ENCODE peak calls at places on chromosomes 1 and 21, in four cellular contexts. One of them, this sample, is unnamed. For H3K9me3, the result is how much of the 10 kb centered on the place peaks cover.

GRCh38 chr1:23057301-23057700 is 38.0 kb downstream of the KDM1A start:
- DNase-seq in BE2C: no peak
- DNase-seq in transverse colon: no peak
- DNase-seq in mammary epithelial cell: no peak
- DNase-seq in this sample: no peak

GRCh38 chr1:154730986-154731489 is 123.1 kb upstream of the ADAR start:
- DNase-seq in BE2C: no peak
- DNase-seq in transverse colon: no peak
- DNase-seq in mammary epithelial cell: no peak
- DNase-seq in this sample: peak

GRCh38 chr1:205432116-205432515 is 10.3 kb upstream of the LEMD1 start:
- DNase-seq in BE2C: no peak
- DNase-seq in transverse colon: no peak
- DNase-seq in mammary epithelial cell: no peak
- DNase-seq in this sample: no peak

GRCh38 chr1:116397728-116398127 is 24.7 kb downstream of the ATP1A1 start:
- DNase-seq in BE2C: no peak
- DNase-seq in transverse colon: no peak
- DNase-seq in mammary epithelial cell: no peak
- DNase-seq in this sample: no peak

GRCh38 chr1:153928776-153929432 is 6.1 kb upstream of the GATAD2B start:
- DNase-seq in BE2C: peak
- DNase-seq in transverse colon: no peak
- DNase-seq in mammary epithelial cell: no peak
- DNase-seq in this sample: no peak

GRCh38 chr1:147722114-147722513 is 38.3 kb downstream of the GJA5 start:
- DNase-seq in BE2C: no peak
- DNase-seq in transverse colon: no peak
- DNase-seq in mammary epithelial cell: no peak
- DNase-seq in this sample: peak

GRCh38 chr1:160399544-160400283 is 650 bp upstream of the VANGL2 start:
- DNase-seq in BE2C: no peak
- DNase-seq in transverse colon: no peak
- DNase-seq in mammary epithelial cell: no peak
- DNase-seq in this sample: no peak

GRCh38 chr1:171142451-171143121 is 42.5 kb upstream of the FMO2 start:
- DNase-seq in BE2C: no peak
- DNase-seq in transverse colon: peak
- DNase-seq in mammary epithelial cell: no peak
- DNase-seq in this sample: peak

GRCh38 chr1:205703072-205703471 is 22.8 kb upstream of the SLC45A3 start:
- DNase-seq in BE2C: no peak
- DNase-seq in transverse colon: no peak
- DNase-seq in mammary epithelial cell: no peak
- DNase-seq in this sample: no peak

GRCh38 chr1:11291049-11291448 is 18.1 kb downstream of the UBIAD1 start:
- DNase-seq in BE2C: no peak
- DNase-seq in transverse colon: no peak
- DNase-seq in mammary epithelial cell: no peak
- DNase-seq in this sample: no peak

GRCh38 chr1:234519506-234519905 is 40.5 kb upstream of the TARBP1 start:
- DNase-seq in BE2C: no peak
- DNase-seq in transverse colon: no peak
- DNase-seq in mammary epithelial cell: no peak
- DNase-seq in this sample: no peak

GRCh38 chr1:8678688-8679410 is 138.6 kb downstream of the RERE start:
- DNase-seq in BE2C: no peak
- DNase-seq in transverse colon: no peak
- DNase-seq in mammary epithelial cell: no peak
- DNase-seq in this sample: no peak

GRCh38 chr1:27406354-27406665 is 13.9 kb downstream of the GPR3 start:
- DNase-seq in BE2C: no peak
- DNase-seq in transverse colon: no peak
- DNase-seq in mammary epithelial cell: no peak
- DNase-seq in this sample: no peak

GRCh38 chr21:15729674-15730483 is at the start of gene USP25:
- DNase-seq in BE2C: peak
- DNase-seq in transverse colon: peak
- DNase-seq in mammary epithelial cell: peak
- DNase-seq in this sample: peak

GRCh38 chr1:102732927-102733326 is 375.4 kb downstream of the COL11A1 start:
- DNase-seq in BE2C: no peak
- DNase-seq in transverse colon: no peak
- DNase-seq in mammary epithelial cell: peak
- DNase-seq in this sample: no peak

GRCh38 chr1:30345525-30346145 is 377.8 kb downstream of the MATN1 start:
- DNase-seq in BE2C: no peak
- DNase-seq in transverse colon: no peak
- DNase-seq in mammary epithelial cell: no peak
- DNase-seq in this sample: no peak

GRCh38 chr21:15437873-15438272 is 291.9 kb upstream of the USP25 start:
- DNase-seq in BE2C: no peak
- DNase-seq in transverse colon: no peak
- DNase-seq in mammary epithelial cell: peak
- DNase-seq in this sample: no peak

GRCh38 chr1:96116707-96117106 is 604.9 kb upstream of the PTBP2 start:
- DNase-seq in BE2C: no peak
- DNase-seq in transverse colon: no peak
- DNase-seq in mammary epithelial cell: no peak
- DNase-seq in this sample: no peak

GRCh38 chr21:16002872-16003466 is 273.2 kb downstream of the USP25 start:
- DNase-seq in BE2C: no peak
- DNase-seq in transverse colon: no peak
- DNase-seq in mammary epithelial cell: no peak
- DNase-seq in this sample: no peak

GRCh38 chr1:159141584-159142518 is 29.6 kb upstream of the CADM3 start:
- DNase-seq in BE2C: peak
- DNase-seq in transverse colon: no peak
- DNase-seq in mammary epithelial cell: peak
- DNase-seq in this sample: no peak

GRCh38 chr1:10456079-10456478 is 6.2 kb downstream of the CORT start:
- DNase-seq in BE2C: no peak
- DNase-seq in transverse colon: no peak
- DNase-seq in mammary epithelial cell: no peak
- DNase-seq in this sample: no peak

GRCh38 chr1:248691567-248692155 is 10.9 kb downstream of the OR14I1 start:
- DNase-seq in BE2C: no peak
- DNase-seq in transverse colon: no peak
- DNase-seq in mammary epithelial cell: no peak
- DNase-seq in this sample: no peak
- H3K9me3 ChIP-seq in BE2C: under half
- H3K9me3 ChIP-seq in transverse colon: under half
- H3K9me3 ChIP-seq in mammary epithelial cell: under half
- H3K9me3 ChIP-seq in this sample: under half

GRCh38 chr1:111677604-111678003 is 58.0 kb downstream of the RAP1A start:
- DNase-seq in BE2C: no peak
- DNase-seq in transverse colon: no peak
- DNase-seq in mammary epithelial cell: no peak
- DNase-seq in this sample: no peak
- H3K9me3 ChIP-seq in BE2C: under half
- H3K9me3 ChIP-seq in transverse colon: under half
- H3K9me3 ChIP-seq in mammary epithelial cell: under half
- H3K9me3 ChIP-seq in this sample: under half

DNA sequence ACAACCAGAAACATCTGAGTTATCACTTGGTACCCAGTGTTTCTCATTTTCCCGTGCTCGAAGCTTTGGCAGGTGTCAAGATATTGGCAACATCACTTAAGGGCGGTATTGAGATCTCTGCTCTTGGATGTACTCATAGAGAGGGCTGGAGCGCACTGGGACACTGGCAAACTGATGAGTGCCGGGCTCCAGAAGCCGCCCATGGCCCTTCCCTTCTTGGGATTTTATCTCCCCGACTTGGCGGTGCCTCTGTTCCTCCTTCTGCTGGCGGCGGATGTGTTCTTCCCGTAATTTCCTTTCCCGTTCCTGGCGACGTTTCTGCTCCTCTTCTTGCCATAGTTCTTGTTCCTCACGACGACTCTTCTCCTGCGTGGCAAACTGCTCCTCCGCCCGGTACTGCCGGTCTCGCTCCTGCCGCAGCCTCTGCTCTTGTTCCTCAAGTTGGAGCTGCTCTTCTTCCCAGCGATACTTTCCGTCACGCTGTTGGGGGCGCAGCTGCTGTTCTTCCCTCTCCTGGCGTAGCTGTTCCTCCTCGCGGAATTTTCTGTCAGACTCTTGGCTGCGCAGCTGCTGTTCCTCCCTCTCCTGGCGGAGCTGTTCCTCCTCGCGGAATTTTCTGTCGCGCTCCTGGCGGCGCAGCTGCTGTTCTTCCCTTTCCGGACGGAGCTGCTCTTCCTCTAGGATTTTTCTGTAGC is 7.8 kb downstream of the TCHH start:
- DNase-seq in BE2C: no peak
- DNase-seq in transverse colon: no peak
- DNase-seq in mammary epithelial cell: no peak
- DNase-seq in this sample: no peak
- H3K9me3 ChIP-seq in BE2C: under half
- H3K9me3 ChIP-seq in transverse colon: under half
- H3K9me3 ChIP-seq in mammary epithelial cell: under half
- H3K9me3 ChIP-seq in this sample: under half

GRCh38 chr1:184785529-184785928 is 30.9 kb upstream of the EDEM3 start:
- DNase-seq in BE2C: no peak
- DNase-seq in transverse colon: no peak
- DNase-seq in mammary epithelial cell: no peak
- DNase-seq in this sample: no peak
- H3K9me3 ChIP-seq in BE2C: under half
- H3K9me3 ChIP-seq in transverse colon: under half
- H3K9me3 ChIP-seq in mammary epithelial cell: under half
- H3K9me3 ChIP-seq in this sample: under half

GRCh38 chr1:220894025-220894923 is 15.0 kb downstream of the HLX start:
- DNase-seq in BE2C: no peak
- DNase-seq in transverse colon: no peak
- DNase-seq in mammary epithelial cell: no peak
- DNase-seq in this sample: no peak
- H3K9me3 ChIP-seq in BE2C: under half
- H3K9me3 ChIP-seq in transverse colon: under half
- H3K9me3 ChIP-seq in mammary epithelial cell: under half
- H3K9me3 ChIP-seq in this sample: under half

DNA sequence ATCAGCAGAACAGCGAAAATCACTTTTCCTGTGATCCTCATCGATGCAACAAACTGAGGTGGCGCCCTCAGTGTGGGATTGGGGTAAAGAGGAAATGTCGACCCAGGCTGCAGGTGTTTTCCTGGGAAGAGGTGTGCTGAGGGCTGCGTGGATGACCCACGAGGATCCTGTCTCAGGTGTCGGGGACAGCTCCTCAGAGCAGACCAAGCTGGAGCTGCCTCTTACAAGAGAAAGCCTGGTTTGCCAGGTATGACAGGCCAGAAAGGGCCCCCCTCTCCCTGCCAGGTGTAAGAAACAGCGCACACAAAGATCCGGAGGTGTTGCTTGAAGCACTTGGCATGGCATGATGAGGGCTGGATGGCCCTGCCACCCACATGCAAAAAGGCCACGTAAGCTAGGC is 12.6 kb downstream of the FHAD1 start:
- DNase-seq in BE2C: no peak
- DNase-seq in transverse colon: no peak
- DNase-seq in mammary epithelial cell: no peak
- DNase-seq in this sample: no peak
- H3K9me3 ChIP-seq in BE2C: under half
- H3K9me3 ChIP-seq in transverse colon: under half
- H3K9me3 ChIP-seq in mammary epithelial cell: under half
- H3K9me3 ChIP-seq in this sample: under half

GRCh38 chr1:90023691-90024090 is 28.8 kb downstream of the ZNF326 start:
- DNase-seq in BE2C: no peak
- DNase-seq in transverse colon: no peak
- DNase-seq in mammary epithelial cell: no peak
- DNase-seq in this sample: no peak
- H3K9me3 ChIP-seq in BE2C: under half
- H3K9me3 ChIP-seq in transverse colon: under half
- H3K9me3 ChIP-seq in mammary epithelial cell: under half
- H3K9me3 ChIP-seq in this sample: under half

This sample was measured in WERI-Rb-1.